ENCODE peak calls at places on chromosomes 3 and 15, in four cellular contexts. M, O, D and J are unnamed samples.

GRCh38 chr3:178602864-178603263 is 66.6 kb downstream of the KCNMB2 start:
- DNase-seq in M (no peak), O (no peak), D (no peak), J (no peak)

GRCh38 chr3:42185044-42185443 is 80.9 kb downstream of the CCK start:
- DNase-seq in M (no peak), O (peak; percentile 55), D (no peak), J (no peak)

GRCh38 chr3:185330238-185330637 is 32.7 kb upstream of the MAP3K13 start:
- DNase-seq in M (no peak), O (peak; percentile 46), D (no peak), J (peak; percentile 72)

GRCh38 chr3:194075802-194076460 is 60.0 kb upstream of the HES1 start:
- DNase-seq in M (no peak), O (peak; percentile 28), D (no peak), J (no peak)

GRCh38 chr15:55834331-55834730 is 91.4 kb upstream of the PRTG start:
- DNase-seq in M (no peak), O (no peak), D (no peak), J (no peak)

GRCh38 chr15:83769411-83769960 is 115.6 kb downstream of the ADAMTSL3 start:
- DNase-seq in M (no peak), O (no peak), D (no peak), J (no peak)

GRCh38 chr15:82554351-82554750 is 14.1 kb upstream of the RPS17 start:
- DNase-seq in M (no peak), O (no peak), D (no peak), J (no peak)

GRCh38 chr15:41512078-41512394 is 1.6 kb downstream of the LTK start:
- DNase-seq in M (no peak), O (no peak), D (no peak), J (no peak)

DNA sequence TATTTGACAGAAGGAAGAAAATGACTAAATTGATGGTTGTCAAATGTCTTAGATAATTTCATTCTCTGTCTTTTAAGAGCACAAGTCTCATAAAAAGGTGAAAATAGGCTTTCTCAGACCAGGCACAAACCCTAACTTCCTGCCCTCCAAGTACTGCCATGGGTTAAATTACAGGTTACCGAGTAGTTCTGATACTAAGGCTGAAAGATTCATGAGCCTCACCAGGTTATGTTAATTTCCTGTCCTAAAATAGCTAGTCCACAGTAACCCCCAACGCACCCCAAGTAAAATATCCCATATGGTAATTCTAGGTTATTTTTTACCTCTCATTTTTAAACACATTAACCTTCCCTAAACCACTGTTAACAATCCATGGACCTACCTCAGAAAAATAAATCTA is 42.0 kb downstream of the GSK3B start:
- DNase-seq in M (no peak), O (no peak), D (no peak), J (no peak)
- H3K4me3 ChIP-seq in M (no peak overlapping the region), O (no peak overlapping the region), D (no peak overlapping the region), J (no peak overlapping the region)

DNA sequence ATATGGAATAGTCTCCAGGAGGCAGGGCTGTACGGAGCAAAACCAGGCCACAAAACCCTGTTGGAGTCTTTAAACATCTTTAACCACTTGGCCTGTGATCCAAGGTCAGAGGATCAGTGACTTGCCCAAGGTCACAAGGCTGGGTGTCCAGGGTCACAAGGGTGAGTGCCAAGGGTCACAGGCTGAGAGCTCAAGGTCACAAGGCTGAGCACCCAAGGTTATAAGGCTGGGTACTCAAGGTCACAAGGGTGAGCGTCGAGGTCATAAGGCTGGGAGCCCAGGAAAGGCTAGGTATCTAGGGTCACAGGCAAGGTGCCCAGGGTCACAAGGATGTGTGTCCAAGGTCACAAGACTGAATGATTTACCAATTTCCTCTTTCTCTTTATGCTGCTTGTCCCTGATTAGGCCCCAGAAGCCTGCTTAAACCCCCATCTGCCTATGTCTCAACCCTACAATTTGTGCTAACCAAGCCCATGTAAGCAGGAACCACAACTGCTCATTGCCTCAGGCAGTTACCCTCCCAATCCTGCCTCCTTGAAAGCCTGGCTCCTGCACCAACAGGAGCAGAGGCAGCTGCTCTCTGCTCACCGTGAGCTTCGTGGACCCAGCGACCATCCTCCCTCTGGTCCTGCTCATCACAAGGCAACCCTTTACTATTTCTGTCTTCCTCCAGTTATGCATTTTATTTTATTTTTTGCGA is 51.5 kb downstream of the MGLL start:
- DNase-seq in M (peak; percentile 26), O (no peak), D (no peak), J (no peak)
- H3K27ac ChIP-seq in M (no peak overlapping the region), O (no peak overlapping the region), D (no peak overlapping the region), J (peak overlapping the region; percentile 76)

GRCh38 chr3:169629895-169630294 is 33.6 kb downstream of the MECOM start:
- DNase-seq in M (no peak), O (no peak), D (no peak), J (no peak)
- H3K4me3 ChIP-seq in M (no peak overlapping the region), O (no peak overlapping the region), D (no peak overlapping the region), J (no peak overlapping the region)

GRCh38 chr15:73986055-73986775 is 5.9 kb downstream of the STOML1 start:
- DNase-seq in M (no peak), O (no peak), D (no peak), J (no peak)

GRCh38 chr15:73983211-73983727 is 8.8 kb downstream of the STOML1 start:
- DNase-seq in M (peak; percentile 83), O (peak; percentile 51), D (peak; percentile 49), J (peak; percentile 68)

GRCh38 chr15:73985101-73985873 is 6.8 kb downstream of the STOML1 start:
- DNase-seq in M (no peak), O (peak; percentile 67), D (no peak), J (no peak)

GRCh38 chr15:73983773-73984172 is 8.3 kb downstream of the STOML1 start:
- DNase-seq in M (no peak), O (no peak), D (no peak), J (peak; percentile 44)

DNA sequence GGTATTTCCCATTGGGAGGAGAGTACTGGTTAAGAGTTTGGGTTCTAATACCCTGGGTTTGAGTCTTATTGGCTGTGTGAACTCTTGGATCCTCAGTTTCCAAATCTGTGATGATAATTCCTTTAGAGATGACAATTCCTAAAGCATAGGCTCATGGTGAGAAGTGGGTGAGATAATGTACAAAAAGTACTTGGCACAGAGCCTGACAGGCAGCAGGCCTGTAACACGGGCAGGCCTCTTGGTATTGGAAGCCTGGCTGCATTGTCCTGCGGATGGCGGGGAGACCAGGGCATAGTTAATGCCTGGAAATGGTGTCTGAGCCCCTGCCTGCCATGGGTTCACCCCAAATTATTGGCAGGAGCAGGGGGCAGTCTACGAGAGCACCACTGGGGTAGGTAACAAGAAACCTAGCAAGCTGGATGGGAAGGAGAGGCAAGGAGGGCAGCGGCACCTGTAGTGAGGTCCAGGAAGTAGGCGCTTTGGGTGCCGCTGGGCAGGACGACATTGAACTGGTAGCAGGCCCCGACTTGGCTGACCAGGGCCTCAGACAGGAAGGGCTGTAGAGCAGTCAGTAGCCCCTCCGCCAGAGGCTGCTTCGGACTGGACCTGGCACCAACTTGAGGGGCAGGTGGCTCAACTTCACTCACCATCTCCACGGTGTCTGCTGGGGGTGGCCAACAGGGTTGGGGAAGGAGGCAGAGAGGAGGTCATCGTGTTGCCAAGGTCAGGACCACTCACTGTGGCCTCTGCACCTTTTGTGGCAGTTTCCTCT is 7.7 kb downstream of the STOML1 start:
- DNase-seq in M (no peak), O (peak; percentile 43), D (no peak), J (no peak)
- H3K27ac ChIP-seq in M (peak overlapping the region; percentile 84), O (peak overlapping the region; percentile 53), D (no peak overlapping the region), J (peak overlapping the region; percentile 98)

GRCh38 chr15:29569533-29570092 is 252.7 kb downstream of the TJP1 start:
- DNase-seq in M (no peak), O (no peak), D (no peak), J (no peak)
- H3K4me3 ChIP-seq in M (peak overlapping the region; percentile 57), O (peak overlapping the region; percentile 76), D (no peak overlapping the region), J (peak overlapping the region; percentile 41)

DNA sequence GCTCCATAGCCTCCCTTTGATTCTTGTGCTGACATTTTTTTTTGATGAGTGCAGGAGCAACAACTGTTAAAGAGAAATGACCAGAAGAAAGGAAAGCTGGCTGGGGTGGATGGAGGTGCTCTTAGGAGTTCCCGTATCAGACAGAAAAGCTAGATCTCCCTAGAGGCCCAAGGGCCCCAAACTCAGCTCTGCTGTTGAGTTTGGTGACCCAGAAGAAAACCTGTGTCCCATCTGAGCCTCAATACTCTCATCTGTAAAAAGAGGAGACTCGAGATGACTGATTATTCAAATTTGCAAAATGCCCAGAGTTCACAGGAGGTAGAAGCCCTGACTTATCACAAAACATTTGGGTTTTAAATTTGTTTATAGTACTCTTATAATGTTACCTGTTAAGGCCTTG is 142.4 kb downstream of the TIGIT start:
- DNase-seq in M (no peak), O (no peak), D (no peak), J (no peak)
- H3K27ac ChIP-seq in M (no peak overlapping the region), O (no peak overlapping the region), D (no peak overlapping the region), J (no peak overlapping the region)

DNA sequence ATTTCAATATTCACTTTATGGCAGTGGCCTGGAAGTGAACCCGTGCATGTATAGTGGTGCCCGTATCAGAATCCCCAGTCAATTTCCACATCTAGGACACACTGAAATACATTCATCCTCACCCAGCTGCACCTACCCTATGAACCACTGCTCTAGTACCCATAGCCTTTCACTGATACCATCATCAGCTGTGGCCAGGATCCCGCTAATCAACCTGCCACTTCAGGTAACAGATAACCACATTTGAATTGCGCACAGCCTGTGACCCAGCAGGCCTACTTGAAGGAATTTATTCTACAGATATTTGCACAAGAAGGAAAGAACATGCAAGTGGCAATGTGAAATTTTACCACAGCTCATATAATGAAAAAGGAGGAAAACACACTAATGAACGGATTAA is 161.0 kb upstream of the CCDC54 start:
- DNase-seq in M (no peak), O (no peak), D (no peak), J (no peak)
- H3K4me3 ChIP-seq in M (no peak overlapping the region), O (no peak overlapping the region), D (no peak overlapping the region), J (no peak overlapping the region)

DNA sequence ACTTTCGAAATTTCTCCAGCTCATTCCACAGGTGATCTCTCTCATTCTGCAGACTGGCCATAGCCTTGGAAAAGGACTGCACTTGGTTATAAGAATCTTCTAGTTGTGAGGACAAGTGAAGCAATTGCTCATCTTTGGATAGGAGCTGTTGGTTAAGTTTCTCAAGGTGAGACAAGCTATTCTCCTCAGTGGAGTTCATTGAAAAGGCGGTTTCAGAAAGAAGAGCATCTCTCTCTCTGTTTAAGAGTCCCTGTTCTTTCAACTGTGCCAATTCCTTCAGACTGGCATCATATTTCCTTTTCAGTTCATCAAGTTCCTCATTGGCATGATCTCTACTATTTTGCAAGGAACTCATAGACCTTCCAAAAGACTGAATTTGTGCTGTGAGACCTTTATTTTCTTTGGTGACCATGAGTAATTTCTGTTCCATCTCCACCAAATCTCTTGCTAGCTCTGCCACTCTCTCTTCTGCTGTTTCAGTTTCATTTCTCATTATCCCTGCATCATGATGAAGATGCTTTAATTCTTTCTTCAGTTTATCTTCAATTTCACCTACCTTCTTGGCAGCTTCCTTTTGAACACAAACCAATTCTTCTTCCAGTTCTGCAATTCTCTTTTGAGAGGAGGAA is 30.2 kb upstream of the HCLS1 start:
- DNase-seq in M (no peak), O (no peak), D (no peak), J (no peak)
- H3K27ac ChIP-seq in M (no peak overlapping the region), O (no peak overlapping the region), D (no peak overlapping the region), J (no peak overlapping the region)

DNA sequence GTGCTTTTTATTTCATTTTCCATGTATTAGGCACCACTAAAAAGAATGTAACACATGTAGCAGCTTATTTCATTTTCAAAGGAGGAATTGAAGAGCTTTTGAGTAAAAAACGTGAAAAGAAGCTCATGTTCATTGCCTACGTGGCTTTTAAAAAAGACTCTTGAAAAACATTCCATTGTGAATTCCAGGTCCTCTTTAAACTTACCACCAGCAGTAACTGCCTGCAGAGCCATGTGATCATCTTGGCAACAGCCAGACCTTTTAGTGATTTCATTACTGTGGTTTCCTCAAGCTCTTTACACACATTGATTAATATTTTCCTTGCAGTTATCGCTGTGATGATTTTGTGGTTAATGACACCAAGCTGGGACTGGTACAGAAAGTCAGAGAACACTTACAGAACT is 43.8 kb upstream of the FBXL22 start:
- DNase-seq in M (no peak), O (no peak), D (peak; percentile 56), J (peak; percentile 68)
- H3K4me3 ChIP-seq in M (no peak overlapping the region), O (no peak overlapping the region), D (peak overlapping the region; percentile 22), J (no peak overlapping the region)